ENCODE peak calls at places on chromosomes 1 and 21, in seven cellular contexts. B is CD8-positive, alpha-beta T cell; X is ovary; W is fibroblast of lung; R is psoas muscle; G is right atrium auricular region; M is heart right ventricle. C is an unnamed sample.

GRCh38 chr21:35648512-35648911 is 411.8 kb downstream of the SETD4 start:
- DNase-seq in B (no peak), X (no peak), W (no peak), R (no peak), G (no peak), M (no peak), C (no peak)

GRCh38 chr1:41901551-41901950 is 17.2 kb downstream of the HIVEP3 start:
- DNase-seq in B (no peak), X (no peak), W (no peak), R (no peak), G (no peak), M (no peak), C (no peak)

GRCh38 chr1:56484695-56485094 is 94.7 kb downstream of the PLPP3 start:
- DNase-seq in B (no peak), X (no peak), W (peak; percentile 34), R (no peak), G (no peak), M (no peak), C (no peak)

GRCh38 chr1:18994381-18994780 is 37.9 kb upstream of the IFFO2 start:
- DNase-seq in B (no peak), X (no peak), W (no peak), R (no peak), G (no peak), M (no peak), C (no peak)

GRCh38 chr1:232655041-232655745 is 25.3 kb upstream of the SIPA1L2 start:
- DNase-seq in B (no peak), X (no peak), W (peak; percentile 34), R (no peak), G (no peak), M (no peak), C (no peak)

GRCh38 chr1:85628791-85629531 is 48.4 kb downstream of the CCN1 start:
- DNase-seq in B (no peak), X (no peak), W (peak; percentile 92), R (peak; percentile 58), G (no peak), M (peak; percentile 38), C (no peak)

GRCh38 chr1:159918041-159918917 is 7.0 kb downstream of the TAGLN2 start:
- DNase-seq in B (no peak), X (no peak), W (no peak), R (no peak), G (no peak), M (no peak), C (no peak)

GRCh38 chr1:23140940-23141596 is 27.6 kb downstream of the LUZP1 start:
- DNase-seq in B (no peak), X (no peak), W (no peak), R (no peak), G (no peak), M (no peak), C (no peak)

GRCh38 chr21:39016740-39017315 is 166.4 kb downstream of the PSMG1 start:
- DNase-seq in B (no peak), X (no peak), W (no peak), R (no peak), G (no peak), M (no peak), C (no peak)

GRCh38 chr1:183081402-183082110 is 58.3 kb downstream of the LAMC1 start:
- DNase-seq in B (no peak), X (no peak), W (no peak), R (no peak), G (no peak), M (no peak), C (no peak)

GRCh38 chr21:46078984-46079356 is 18.9 kb upstream of the COL6A2 start:
- DNase-seq in B (no peak), X (peak; percentile 33), W (no peak), R (peak; percentile 79), G (peak; percentile 60), M (peak; percentile 44), C (no peak)

GRCh38 chr1:96808186-96808585 is 86.6 kb downstream of the PTBP2 start:
- DNase-seq in B (no peak), X (no peak), W (no peak), R (no peak), G (no peak), M (no peak), C (no peak)

GRCh38 chr21:36501589-36501892 is 21.6 kb upstream of the CLDN14 start:
- DNase-seq in B (no peak), X (no peak), W (no peak), R (no peak), G (no peak), M (no peak), C (no peak)

GRCh38 chr1:86388228-86388627 is 7.9 kb downstream of the ODF2L start:
- DNase-seq in B (no peak), X (no peak), W (no peak), R (no peak), G (no peak), M (no peak), C (no peak)

GRCh38 chr21:44845418-44846200 is 27.7 kb upstream of the SUMO3 start:
- DNase-seq in B (peak; percentile 47), X (peak; percentile 60), W (peak; percentile 53), R (peak; percentile 81), G (peak; percentile 69), M (peak; percentile 81), C (peak; percentile 36)

GRCh38 chr1:206907304-206907991 is 10.2 kb downstream of the IL24 start:
- DNase-seq in B (no peak), X (no peak), W (no peak), R (peak; percentile 53), G (no peak), M (no peak), C (no peak)

GRCh38 chr1:156842618-156843300 is 16.2 kb downstream of the INSRR start:
- DNase-seq in B (no peak), X (no peak), W (no peak), R (no peak), G (no peak), M (no peak), C (no peak)
- H3K27me3 ChIP-seq in B (no peaks in the 10 kb centered on the region), X (no peaks in the 10 kb centered on the region), W (peaks cover 41% of the 10 kb centered on the region), R (peaks cover 52% of the 10 kb centered on the region), G (peaks cover 10% of the 10 kb centered on the region), M (peaks cover 76% of the 10 kb centered on the region), C (peaks cover 70% of the 10 kb centered on the region)

DNA sequence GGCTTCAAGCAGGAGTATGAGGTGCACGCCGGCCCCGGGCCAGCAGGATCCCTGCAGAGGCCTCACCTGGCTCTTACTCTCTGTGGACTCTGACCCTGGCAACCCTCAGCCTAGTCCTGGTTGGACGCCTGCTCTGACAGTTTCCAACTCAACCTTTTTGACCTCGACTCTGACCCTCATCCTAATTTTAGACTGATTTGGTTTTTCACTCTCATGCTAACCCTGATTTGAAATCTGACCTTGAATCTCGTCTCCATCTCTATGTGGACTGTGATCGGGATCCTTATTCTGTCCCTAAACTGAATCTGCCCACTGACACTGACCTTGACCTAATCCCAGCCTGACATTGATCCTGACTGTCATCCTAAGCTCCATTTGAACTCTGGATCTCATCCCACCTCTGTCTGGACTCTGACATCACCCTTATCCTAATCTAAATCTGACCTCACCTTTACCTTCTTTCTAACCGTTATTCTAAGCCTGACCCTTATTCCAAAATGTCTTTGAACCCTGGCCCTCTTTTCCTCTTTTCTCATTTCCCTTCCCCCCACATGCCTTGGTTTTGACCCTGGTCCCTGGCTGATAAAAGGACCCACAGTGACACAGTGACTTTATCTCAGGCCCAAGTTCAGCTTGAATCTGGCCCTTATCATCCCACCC is 67.8 kb downstream of the PTPRU start:
- DNase-seq in B (no peak), X (no peak), W (no peak), R (no peak), G (no peak), M (no peak), C (no peak)
- TF ChIP-seq CTCF in B (no peak), X (no peak), W (no peak), R (no peak), G (no peak), M (no peak), C (no peak)

GRCh38 chr1:93605812-93606512 is 75.7 kb downstream of the BCAR3 start:
- DNase-seq in B (no peak), X (no peak), W (peak; percentile 98), R (no peak), G (peak; percentile 42), M (no peak), C (peak; percentile 94)

GRCh38 chr1:93603106-93603505 is 78.5 kb downstream of the BCAR3 start:
- DNase-seq in B (no peak), X (no peak), W (no peak), R (no peak), G (no peak), M (no peak), C (no peak)

GRCh38 chr1:93605026-93605425 is 76.6 kb downstream of the BCAR3 start:
- DNase-seq in B (no peak), X (no peak), W (no peak), R (no peak), G (peak; percentile 47), M (no peak), C (no peak)

GRCh38 chr1:93603581-93603980 is 78.1 kb downstream of the BCAR3 start:
- DNase-seq in B (no peak), X (no peak), W (no peak), R (no peak), G (no peak), M (no peak), C (no peak)

GRCh38 chr1:93604411-93604810 is 77.2 kb downstream of the BCAR3 start:
- DNase-seq in B (no peak), X (no peak), W (no peak), R (no peak), G (no peak), M (no peak), C (no peak)
- H3K4me1 ChIP-seq in B (no peaks in the 10 kb centered on the region), X (peaks cover 12% of the 10 kb centered on the region), W (peaks cover 25% of the 10 kb centered on the region), R (peaks cover 82% of the 10 kb centered on the region), G (no peaks in the 10 kb centered on the region), M (peaks cover 66% of the 10 kb centered on the region), C (peaks cover 29% of the 10 kb centered on the region)

GRCh38 chr1:1967151-1967550 is 36.4 kb downstream of the CFAP74 start:
- DNase-seq in B (no peak), X (no peak), W (no peak), R (no peak), G (no peak), M (no peak), C (no peak)

GRCh38 chr1:1967879-1968278 is 35.7 kb downstream of the CFAP74 start:
- DNase-seq in B (no peak), X (no peak), W (no peak), R (no peak), G (no peak), M (no peak), C (no peak)

GRCh38 chr1:1964811-1965210 is 38.8 kb downstream of the CFAP74 start:
- DNase-seq in B (no peak), X (no peak), W (no peak), R (no peak), G (no peak), M (no peak), C (no peak)

GRCh38 chr1:1965546-1965945 is 38.0 kb downstream of the CFAP74 start:
- DNase-seq in B (no peak), X (no peak), W (no peak), R (no peak), G (no peak), M (no peak), C (no peak)

DNA sequence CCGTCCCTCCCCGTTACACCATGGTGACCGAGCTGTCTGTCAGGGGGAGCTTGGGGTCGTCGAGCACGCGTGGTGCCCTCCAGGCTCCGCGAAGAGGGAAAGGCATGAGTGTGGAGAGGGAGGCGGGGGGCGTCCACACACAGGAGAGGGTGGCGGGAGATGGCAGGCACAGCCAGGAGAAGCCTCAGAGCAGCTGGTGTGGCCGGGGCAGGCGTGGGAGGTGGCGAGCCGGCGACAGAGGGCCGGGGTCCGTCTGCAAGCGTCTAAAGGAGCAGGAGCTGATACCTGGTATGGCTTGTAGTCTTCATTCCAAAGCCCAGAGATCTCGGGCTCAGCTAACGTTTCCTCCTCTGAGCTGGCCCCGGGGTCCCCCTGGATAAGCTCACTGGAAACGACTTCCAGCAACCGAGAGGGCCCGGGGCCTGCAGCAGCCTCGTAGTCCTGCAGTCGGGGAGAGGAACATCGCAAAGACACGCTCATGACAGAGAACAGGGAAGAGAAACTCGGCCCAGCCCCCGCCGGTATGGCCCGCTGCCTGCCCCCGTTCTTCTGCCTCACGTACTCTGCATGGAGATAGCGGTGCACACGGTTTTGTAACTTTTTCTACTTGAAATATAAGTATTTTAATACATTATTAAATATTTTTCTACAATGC is 37.4 kb downstream of the CFAP74 start:
- DNase-seq in B (no peak), X (no peak), W (no peak), R (no peak), G (no peak), M (no peak), C (no peak)
- H3K27me3 ChIP-seq in B (no peaks in the 10 kb centered on the region), X (no peaks in the 10 kb centered on the region), W (peaks cover 4% of the 10 kb centered on the region), R (peaks cover 72% of the 10 kb centered on the region), G (no peaks in the 10 kb centered on the region), M (peaks cover 60% of the 10 kb centered on the region), C (no peaks in the 10 kb centered on the region)

C was measured in foreskin keratinocyte.